ENCODE peak calls at places on chromosomes 1 and 21, in six cellular contexts. J, Q, P, V, C and B are unnamed samples.

GRCh38 chr1:55252942-55253589 is 37.9 kb upstream of the USP24 start:
- DNase-seq in Q (no peak), C (no peak), P (no peak), J (no peak), V (no peak), B (no peak)

GRCh38 chr1:1947493-1947892 is 28.4 kb upstream of the TMEM52 start:
- DNase-seq in J (no peak), C (no peak), V (no peak), P (peak; percentile 36), Q (no peak), B (no peak)

GRCh38 chr1:59504281-59504680 is 207.4 kb downstream of the FGGY start:
- DNase-seq in C (no peak), Q (no peak), J (no peak), V (no peak), P (no peak), B (no peak)

GRCh38 chr1:64743954-64744491 is 852 bp upstream of the RAVER2 start:
- DNase-seq in V (no peak), Q (no peak), J (no peak), C (no peak), P (no peak), B (no peak)

GRCh38 chr1:234458352-234459027 is 20.5 kb downstream of the TARBP1 start:
- DNase-seq in J (no peak), Q (no peak), C (no peak), V (no peak), P (no peak), B (no peak)

GRCh38 chr1:57910782-57911181 is 486.9 kb upstream of the DAB1 start:
- DNase-seq in C (no peak), P (no peak), V (no peak), Q (no peak), J (no peak), B (no peak)

GRCh38 chr1:5828322-5828935 is 163.8 kb downstream of the NPHP4 start:
- DNase-seq in Q (no peak), P (no peak), C (no peak), J (no peak), V (no peak), B (no peak)

GRCh38 chr1:94070746-94071318 is 50.1 kb downstream of the ABCA4 start:
- DNase-seq in C (no peak), P (no peak), J (no peak), V (no peak), Q (no peak), B (no peak)

GRCh38 chr1:205049479-205049878 is 6.5 kb downstream of the CNTN2 start:
- DNase-seq in C (peak; percentile 65), V (no peak), J (no peak), Q (no peak), P (no peak), B (no peak)

GRCh38 chr1:119859647-119860046 is 36.7 kb downstream of the ADAM30 start:
- DNase-seq in Q (no peak), J (no peak), V (peak; percentile 71), P (no peak), C (no peak), B (no peak)

GRCh38 chr1:242689378-242689777 is 164.9 kb upstream of the PLD5 start:
- DNase-seq in J (no peak), Q (no peak), C (no peak), V (no peak), P (no peak), B (no peak)

GRCh38 chr1:93605812-93606512 is 75.7 kb downstream of the BCAR3 start:
- DNase-seq in Q (no peak), V (peak; percentile 93), P (no peak), C (peak; percentile 65), J (no peak), B (no peak)

GRCh38 chr1:113874017-113874879 is 2.7 kb upstream of the PTPN22 start:
- DNase-seq in V (no peak), J (peak; percentile 58), Q (no peak), C (no peak), P (no peak), B (no peak)

GRCh38 chr1:205061665-205062069 is 18.7 kb downstream of the CNTN2 start:
- DNase-seq in Q (peak; percentile 69), P (peak; percentile 67), J (peak; percentile 20), C (peak; percentile 95), V (peak; percentile 71), B (no peak)

GRCh38 chr1:161843156-161843555 is 77.0 kb downstream of the ATF6 start:
- DNase-seq in V (no peak), Q (no peak), P (no peak), C (no peak), J (no peak), B (no peak)

GRCh38 chr1:109254621-109255096 is 5.3 kb downstream of the CELSR2 start:
- DNase-seq in Q (peak; percentile 20), V (no peak), J (no peak), C (no peak), P (no peak), B (no peak)

GRCh38 chr1:195909061-195909460 is 699.2 kb downstream of the KCNT2 start:
- DNase-seq in C (no peak), P (no peak), V (no peak), J (no peak), Q (no peak), B (no peak)

GRCh38 chr1:31880957-31881697 is 57.0 kb downstream of the PTP4A2 start:
- DNase-seq in C (no peak), Q (no peak), J (no peak), P (no peak), V (no peak), B (no peak)

GRCh38 chr1:44168520-44169098 is 27.2 kb upstream of the KLF18 start:
- DNase-seq in C (no peak), Q (no peak), J (no peak), P (no peak), V (no peak), B (no peak)

GRCh38 chr1:226569879-226570547 is 21.4 kb downstream of the STUM start:
- DNase-seq in P (no peak), C (no peak), V (no peak), J (no peak), Q (no peak), B (no peak)

GRCh38 chr21:42581676-42582371 is 68.2 kb downstream of the SLC37A1 start:
- DNase-seq in J (no peak), P (no peak), C (no peak), Q (peak; percentile 4), V (no peak), B (no peak)

GRCh38 chr1:36796101-36796590 is 238.2 kb downstream of the GRIK3 start:
- DNase-seq in V (no peak), P (no peak), Q (no peak), J (no peak), C (no peak), B (no peak)

GRCh38 chr1:68814067-68814466 is 317.2 kb upstream of the DEPDC1 start:
- DNase-seq in V (no peak), C (peak; percentile 11), J (no peak), Q (no peak), P (no peak), B (no peak)

GRCh38 chr1:68815632-68816031 is 318.8 kb upstream of the DEPDC1 start:
- DNase-seq in J (no peak), V (no peak), Q (no peak), C (no peak), P (no peak), B (no peak)

GRCh38 chr1:68819190-68819829 is 322.4 kb upstream of the DEPDC1 start:
- DNase-seq in Q (no peak), J (no peak), C (no peak), V (peak; percentile 3), P (no peak), B (no peak)
- TF ChIP-seq CTCF in Q (peak; percentile 36), J (peak; percentile 18), C (peak; percentile 38), V (peak; percentile 29), P (no peak), B (peak; percentile 18)

GRCh38 chr1:66400660-66401059 is 133.3 kb upstream of the SGIP1 start:
- DNase-seq in P (no peak), V (no peak), J (no peak), C (no peak), Q (no peak), B (no peak)

GRCh38 chr1:66401244-66401643 is 132.7 kb upstream of the SGIP1 start:
- DNase-seq in V (no peak), Q (no peak), P (no peak), C (no peak), J (no peak), B (no peak)

GRCh38 chr1:66403031-66403731 is 130.8 kb upstream of the SGIP1 start:
- DNase-seq in J (no peak), P (no peak), C (no peak), V (no peak), Q (no peak), B (no peak)

GRCh38 chr1:66399888-66400529 is 133.9 kb upstream of the SGIP1 start:
- DNase-seq in P (no peak), J (peak; percentile 78), Q (no peak), V (no peak), C (no peak), B (no peak)

GRCh38 chr1:66402194-66402593 is 131.8 kb upstream of the SGIP1 start:
- DNase-seq in P (no peak), C (peak; percentile 51), J (peak; percentile 87), Q (peak; percentile 91), V (no peak), B (peak; percentile 85)
- H3K4me3 ChIP-seq in P (no peak overlapping the region), C (no peak overlapping the region), J (no peak overlapping the region), Q (peak overlapping the region; percentile 13), V (no peak overlapping the region), B (no peak overlapping the region)

DNA sequence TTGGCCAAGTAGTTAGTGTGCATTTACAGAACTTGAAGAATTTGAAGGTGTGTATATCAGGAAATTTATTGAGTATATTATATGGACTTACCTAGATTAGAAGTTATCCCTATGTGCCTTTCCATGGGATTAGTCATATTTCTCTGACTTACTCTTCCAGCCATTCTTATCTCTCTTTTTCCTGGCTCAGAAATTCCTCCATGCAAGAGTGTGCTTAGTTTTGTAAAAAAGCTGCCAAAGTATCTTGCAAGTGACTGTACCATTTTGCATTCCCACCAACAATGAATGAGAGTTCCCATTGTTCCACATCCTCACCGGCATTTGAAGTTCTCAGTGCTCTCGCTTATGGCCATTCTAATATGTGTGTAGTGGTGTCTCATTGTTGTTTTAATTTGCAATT is 82.2 kb upstream of the GUCA2B start:
- DNase-seq in Q (no peak), J (no peak), P (no peak), V (no peak), C (no peak), B (no peak)
- TF ChIP-seq CTCF in Q (no peak), J (no peak), P (no peak), V (no peak), C (no peak), B (no peak)

GRCh38 chr1:214602764-214603657 is at the start of gene CENPF:
- DNase-seq in V (peak; percentile 99), C (peak; percentile 98), J (peak; percentile 91), Q (peak; percentile 96), P (peak; percentile 95), B (peak; percentile 97)

GRCh38 chr1:214603819-214604252 is 841 bp downstream of the CENPF start:
- DNase-seq in C (no peak), Q (no peak), V (no peak), P (no peak), J (no peak), B (no peak)

GRCh38 chr1:214609692-214610091 is 6.7 kb downstream of the CENPF start:
- DNase-seq in V (no peak), J (no peak), C (no peak), Q (no peak), P (no peak), B (no peak)

DNA sequence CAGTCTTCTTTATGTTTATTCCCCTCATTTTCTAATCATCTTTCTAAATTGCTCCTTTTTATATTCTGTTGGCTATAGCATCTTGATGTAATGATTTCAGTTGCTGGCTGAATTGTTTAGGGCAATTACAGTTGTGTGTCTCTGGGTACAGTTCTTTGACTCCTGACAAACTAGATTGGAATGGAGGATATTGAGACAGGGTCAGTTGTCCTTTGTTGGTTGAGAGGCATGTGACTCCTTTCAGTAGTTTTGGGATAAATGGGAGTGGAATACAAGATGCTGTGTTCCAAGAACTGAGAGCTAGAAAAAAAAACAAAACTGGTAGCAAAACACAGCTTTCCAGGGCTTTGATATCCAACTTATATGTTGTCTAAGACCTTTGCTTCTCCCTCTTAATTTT is 1.5 kb downstream of the CENPF start:
- DNase-seq in V (no peak), C (no peak), P (no peak), J (no peak), Q (no peak), B (no peak)
- H3K4me3 ChIP-seq in V (peak overlapping the region; percentile 90), C (no peak overlapping the region), P (no peak overlapping the region), J (peak overlapping the region; percentile 79), Q (no peak overlapping the region), B (peak overlapping the region; percentile 78)